ENCODE peak calls at places on chromosomes 3 and 15, in six cellular contexts. One of them, this sample, is unnamed.

GRCh38 chr3:3165241-3165640 is 14.2 kb downstream of the CRBN start:
- DNase-seq in endodermal cell: no peak
- DNase-seq in GM12865: no peak
- DNase-seq in body of pancreas: no peak
- DNase-seq in PC-9: no peak
- DNase-seq in IMR-90: no peak
- DNase-seq in this sample: no peak

GRCh38 chr3:58350627-58351013 is 17.9 kb downstream of the PXK start:
- DNase-seq in endodermal cell: no peak
- DNase-seq in GM12865: peak
- DNase-seq in body of pancreas: no peak
- DNase-seq in PC-9: no peak
- DNase-seq in IMR-90: peak
- DNase-seq in this sample: no peak

GRCh38 chr3:33456756-33457155 is 16.6 kb upstream of the UBP1 start:
- DNase-seq in endodermal cell: no peak
- DNase-seq in GM12865: no peak
- DNase-seq in body of pancreas: no peak
- DNase-seq in PC-9: no peak
- DNase-seq in IMR-90: no peak
- DNase-seq in this sample: no peak

GRCh38 chr15:77186518-77187095 is 115.7 kb upstream of the TSPAN3 start:
- DNase-seq in endodermal cell: no peak
- DNase-seq in GM12865: peak
- DNase-seq in body of pancreas: no peak
- DNase-seq in PC-9: no peak
- DNase-seq in IMR-90: peak
- DNase-seq in this sample: no peak

GRCh38 chr15:100520132-100520921 is 8.4 kb downstream of the CERS3 start:
- DNase-seq in endodermal cell: no peak
- DNase-seq in GM12865: no peak
- DNase-seq in body of pancreas: peak
- DNase-seq in PC-9: no peak
- DNase-seq in IMR-90: no peak
- DNase-seq in this sample: no peak

GRCh38 chr3:161558256-161558655 is 61.6 kb downstream of the OTOL1 start:
- DNase-seq in endodermal cell: no peak
- DNase-seq in GM12865: no peak
- DNase-seq in body of pancreas: no peak
- DNase-seq in PC-9: no peak
- DNase-seq in IMR-90: no peak
- DNase-seq in this sample: no peak

GRCh38 chr3:17070560-17070959 is 185.8 kb downstream of the PLCL2 start:
- DNase-seq in endodermal cell: peak
- DNase-seq in GM12865: no peak
- DNase-seq in body of pancreas: peak
- DNase-seq in PC-9: peak
- DNase-seq in IMR-90: peak
- DNase-seq in this sample: no peak

GRCh38 chr15:83090465-83090864 is 17.0 kb upstream of the TM6SF1 start:
- DNase-seq in endodermal cell: no peak
- DNase-seq in GM12865: no peak
- DNase-seq in body of pancreas: no peak
- DNase-seq in PC-9: no peak
- DNase-seq in IMR-90: no peak
- DNase-seq in this sample: no peak

GRCh38 chr15:25676070-25676469 is 187.1 kb downstream of the ATP10A start:
- DNase-seq in endodermal cell: no peak
- DNase-seq in GM12865: no peak
- DNase-seq in body of pancreas: no peak
- DNase-seq in PC-9: no peak
- DNase-seq in IMR-90: no peak
- DNase-seq in this sample: no peak
- TF ChIP-seq CTCF in endodermal cell: no peak
- TF ChIP-seq CTCF in GM12865: no peak
- TF ChIP-seq CTCF in body of pancreas: no peak
- TF ChIP-seq CTCF in PC-9: no peak
- TF ChIP-seq CTCF in IMR-90: no peak
- TF ChIP-seq CTCF in this sample: no peak

GRCh38 chr3:30970183-30970582 is 75.7 kb upstream of the GADL1 start:
- DNase-seq in endodermal cell: no peak
- DNase-seq in GM12865: peak
- DNase-seq in body of pancreas: no peak
- DNase-seq in PC-9: peak
- DNase-seq in IMR-90: no peak
- DNase-seq in this sample: no peak
- TF ChIP-seq CTCF in endodermal cell: peak
- TF ChIP-seq CTCF in GM12865: peak
- TF ChIP-seq CTCF in body of pancreas: no peak
- TF ChIP-seq CTCF in PC-9: no peak
- TF ChIP-seq CTCF in IMR-90: peak
- TF ChIP-seq CTCF in this sample: peak

GRCh38 chr3:151660890-151661289 is 72.8 kb upstream of the AADACL2 start:
- DNase-seq in endodermal cell: no peak
- DNase-seq in GM12865: no peak
- DNase-seq in body of pancreas: no peak
- DNase-seq in PC-9: no peak
- DNase-seq in IMR-90: no peak
- DNase-seq in this sample: no peak
- TF ChIP-seq CTCF in endodermal cell: peak
- TF ChIP-seq CTCF in GM12865: no peak
- TF ChIP-seq CTCF in body of pancreas: no peak
- TF ChIP-seq CTCF in PC-9: peak
- TF ChIP-seq CTCF in IMR-90: peak
- TF ChIP-seq CTCF in this sample: no peak

DNA sequence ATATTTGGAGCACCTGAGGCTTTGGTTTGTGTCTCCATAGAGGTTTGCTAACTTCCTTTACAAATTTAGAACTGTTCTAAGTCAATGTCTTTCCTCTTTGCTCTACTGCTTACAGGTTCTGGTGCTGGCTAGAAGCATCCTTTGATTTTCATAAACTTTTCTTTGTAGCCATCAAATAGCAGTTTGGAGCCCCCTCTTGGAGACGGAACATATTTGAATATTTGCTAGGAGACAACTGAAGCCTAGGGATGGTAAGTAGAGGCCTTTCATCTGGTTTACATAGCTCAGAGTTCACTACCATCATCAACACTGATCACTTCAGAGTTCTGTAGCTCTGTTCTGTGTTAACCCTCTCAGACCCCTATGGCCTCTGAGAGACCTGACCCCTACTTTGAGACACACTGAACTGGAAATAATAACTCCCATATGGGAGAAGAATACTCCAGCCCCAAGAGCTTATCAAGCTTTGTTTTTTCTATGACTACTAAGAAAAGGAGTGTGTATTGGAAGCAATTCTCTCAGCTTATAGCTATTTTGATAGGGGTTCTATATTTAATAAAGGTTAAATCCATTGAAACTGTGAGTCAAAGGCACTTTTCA is 420.4 kb downstream of the EPHA3 start:
- DNase-seq in endodermal cell: no peak
- DNase-seq in GM12865: no peak
- DNase-seq in body of pancreas: no peak
- DNase-seq in PC-9: no peak
- DNase-seq in IMR-90: no peak
- DNase-seq in this sample: no peak
- TF ChIP-seq CTCF in endodermal cell: peak
- TF ChIP-seq CTCF in GM12865: no peak
- TF ChIP-seq CTCF in body of pancreas: no peak
- TF ChIP-seq CTCF in PC-9: no peak
- TF ChIP-seq CTCF in IMR-90: no peak
- TF ChIP-seq CTCF in this sample: no peak

DNA sequence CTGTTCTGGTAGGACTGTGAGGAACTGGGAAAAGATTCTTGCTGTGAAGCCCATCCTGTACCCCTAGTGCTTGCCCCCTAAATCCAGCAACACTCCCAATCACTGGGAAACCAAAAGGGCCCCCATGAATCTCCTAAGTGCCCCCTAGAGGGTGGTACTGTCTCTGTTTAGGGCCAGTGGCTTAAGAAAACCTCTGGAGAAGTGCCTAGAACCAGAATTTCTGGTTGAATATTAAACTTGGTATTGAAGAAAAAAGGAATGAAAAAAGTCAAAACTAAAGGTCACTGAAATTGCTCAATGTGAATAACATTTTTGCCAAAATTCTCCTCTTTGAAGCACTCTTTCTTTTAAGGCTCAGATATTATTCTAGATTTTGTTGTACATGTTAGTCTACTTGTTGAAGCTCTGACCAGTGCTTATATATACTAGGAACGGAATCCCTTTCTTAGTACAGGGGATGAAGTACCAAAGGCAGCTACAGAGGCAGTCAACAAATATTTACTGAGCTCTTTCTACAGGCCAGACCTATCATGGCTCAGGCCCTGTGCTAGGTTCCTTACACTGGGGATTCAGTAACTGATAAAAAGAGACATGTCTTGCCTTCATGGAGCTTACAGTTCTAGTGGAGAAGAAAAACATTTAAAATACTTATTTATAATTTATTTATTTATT is 138.8 kb downstream of the MYLK start:
- DNase-seq in endodermal cell: no peak
- DNase-seq in GM12865: no peak
- DNase-seq in body of pancreas: no peak
- DNase-seq in PC-9: no peak
- DNase-seq in IMR-90: no peak
- DNase-seq in this sample: no peak
- TF ChIP-seq CTCF in endodermal cell: peak
- TF ChIP-seq CTCF in GM12865: no peak
- TF ChIP-seq CTCF in body of pancreas: no peak
- TF ChIP-seq CTCF in PC-9: peak
- TF ChIP-seq CTCF in IMR-90: no peak
- TF ChIP-seq CTCF in this sample: peak

This sample was measured in AG09319.